ENCODE peak calls at places on chromosome 11, in four cellular contexts. One of them, this sample, is unnamed.

GRCh38 chr11:36023922-36024321 is 80.1 kb downstream of the LDLRAD3 start:
- DNase-seq in AG10803: peak
- DNase-seq in kidney epithelial cell: no peak
- DNase-seq in heart right ventricle: no peak
- DNase-seq in this sample: no peak

GRCh38 chr11:78801161-78801884 is 226.7 kb upstream of the NARS2 start:
- DNase-seq in AG10803: peak
- DNase-seq in kidney epithelial cell: peak
- DNase-seq in heart right ventricle: peak
- DNase-seq in this sample: peak

GRCh38 chr11:9276571-9276970 is 11.4 kb upstream of the DENND5A start:
- DNase-seq in AG10803: no peak
- DNase-seq in kidney epithelial cell: no peak
- DNase-seq in heart right ventricle: no peak
- DNase-seq in this sample: no peak

GRCh38 chr11:3375552-3375951 is 3.4 kb downstream of the ZNF195 start:
- DNase-seq in AG10803: peak
- DNase-seq in kidney epithelial cell: no peak
- DNase-seq in heart right ventricle: no peak
- DNase-seq in this sample: no peak

GRCh38 chr11:10605941-10606381 is 37.5 kb upstream of the LYVE1 start:
- DNase-seq in AG10803: peak
- DNase-seq in kidney epithelial cell: no peak
- DNase-seq in heart right ventricle: peak
- DNase-seq in this sample: peak

GRCh38 chr11:94325681-94326080 is 21.3 kb downstream of the IZUMO1R start:
- DNase-seq in AG10803: no peak
- DNase-seq in kidney epithelial cell: no peak
- DNase-seq in heart right ventricle: no peak
- DNase-seq in this sample: no peak

GRCh38 chr11:68342459-68343158 is 30.2 kb downstream of the LRP5 start:
- DNase-seq in AG10803: no peak
- DNase-seq in kidney epithelial cell: no peak
- DNase-seq in heart right ventricle: no peak
- DNase-seq in this sample: no peak

GRCh38 chr11:72668645-72669347 is 5.4 kb downstream of the PDE2A start:
- DNase-seq in AG10803: no peak
- DNase-seq in kidney epithelial cell: no peak
- DNase-seq in heart right ventricle: no peak
- DNase-seq in this sample: no peak

GRCh38 chr11:107825875-107826274 is 32.7 kb downstream of the SLC35F2 start:
- DNase-seq in AG10803: no peak
- DNase-seq in kidney epithelial cell: no peak
- DNase-seq in heart right ventricle: no peak
- DNase-seq in this sample: no peak

GRCh38 chr11:66289548-66290331 is 797 bp upstream of the YIF1A start:
- DNase-seq in AG10803: no peak
- DNase-seq in kidney epithelial cell: no peak
- DNase-seq in heart right ventricle: peak
- DNase-seq in this sample: no peak

GRCh38 chr11:70804174-70804855 is 406.0 kb downstream of the CTTN start:
- DNase-seq in AG10803: no peak
- DNase-seq in kidney epithelial cell: no peak
- DNase-seq in heart right ventricle: no peak
- DNase-seq in this sample: no peak

GRCh38 chr11:69862797-69863543 is 43.8 kb upstream of the FGF3 start:
- DNase-seq in AG10803: no peak
- DNase-seq in kidney epithelial cell: no peak
- DNase-seq in heart right ventricle: no peak
- DNase-seq in this sample: no peak

GRCh38 chr11:95556342-95557151 is 233.0 kb downstream of the FAM76B start:
- DNase-seq in AG10803: peak
- DNase-seq in kidney epithelial cell: no peak
- DNase-seq in heart right ventricle: no peak
- DNase-seq in this sample: no peak

GRCh38 chr11:23755769-23756168 is 741.1 kb upstream of the LUZP2 start:
- DNase-seq in AG10803: peak
- DNase-seq in kidney epithelial cell: no peak
- DNase-seq in heart right ventricle: no peak
- DNase-seq in this sample: no peak

GRCh38 chr11:71432761-71433647 is 15.2 kb downstream of the DHCR7 start:
- DNase-seq in AG10803: no peak
- DNase-seq in kidney epithelial cell: no peak
- DNase-seq in heart right ventricle: no peak
- DNase-seq in this sample: no peak

GRCh38 chr11:5004429-5005274 is 10.0 kb downstream of the OR51L1 start:
- DNase-seq in AG10803: peak
- DNase-seq in kidney epithelial cell: peak
- DNase-seq in heart right ventricle: peak
- DNase-seq in this sample: no peak

GRCh38 chr11:125935629-125936199 is 10.1 kb upstream of the VSIG10L2 start:
- DNase-seq in AG10803: peak
- DNase-seq in kidney epithelial cell: no peak
- DNase-seq in heart right ventricle: no peak
- DNase-seq in this sample: peak

GRCh38 chr11:68090706-68091105 is 30.5 kb downstream of the CHKA start:
- DNase-seq in AG10803: no peak
- DNase-seq in kidney epithelial cell: no peak
- DNase-seq in heart right ventricle: no peak
- DNase-seq in this sample: no peak

GRCh38 chr11:8341966-8342365 is 78.3 kb upstream of the LMO1 start:
- DNase-seq in AG10803: no peak
- DNase-seq in kidney epithelial cell: no peak
- DNase-seq in heart right ventricle: no peak
- DNase-seq in this sample: no peak

GRCh38 chr11:122696662-122697061 is 41.1 kb downstream of the UBASH3B start:
- DNase-seq in AG10803: no peak
- DNase-seq in kidney epithelial cell: no peak
- DNase-seq in heart right ventricle: no peak
- DNase-seq in this sample: no peak

GRCh38 chr11:832529-833113 is at the start of gene CD151:
- DNase-seq in AG10803: peak
- DNase-seq in kidney epithelial cell: no peak
- DNase-seq in heart right ventricle: no peak
- DNase-seq in this sample: no peak

GRCh38 chr11:76543006-76543703 is 98.3 kb downstream of the EMSY start:
- DNase-seq in AG10803: no peak
- DNase-seq in kidney epithelial cell: no peak
- DNase-seq in heart right ventricle: no peak
- DNase-seq in this sample: no peak

GRCh38 chr11:116719102-116719501 is 53.7 kb downstream of the BUD13 start:
- DNase-seq in AG10803: no peak
- DNase-seq in kidney epithelial cell: no peak
- DNase-seq in heart right ventricle: no peak
- DNase-seq in this sample: no peak

GRCh38 chr11:91209751-91210150 is 986.9 kb upstream of the CHORDC1 start:
- DNase-seq in AG10803: no peak
- DNase-seq in kidney epithelial cell: no peak
- DNase-seq in heart right ventricle: no peak
- DNase-seq in this sample: no peak

GRCh38 chr11:65316979-65317786 is 2.5 kb downstream of the CDC42EP2 start:
- DNase-seq in AG10803: peak
- DNase-seq in kidney epithelial cell: peak
- DNase-seq in heart right ventricle: peak
- DNase-seq in this sample: peak

GRCh38 chr11:19353287-19353686 is 112.5 kb upstream of the E2F8 start:
- DNase-seq in AG10803: no peak
- DNase-seq in kidney epithelial cell: no peak
- DNase-seq in heart right ventricle: no peak
- DNase-seq in this sample: no peak

GRCh38 chr11:41788177-41788576 is 328.7 kb upstream of the LRRC4C start:
- DNase-seq in AG10803: no peak
- DNase-seq in kidney epithelial cell: no peak
- DNase-seq in heart right ventricle: no peak
- DNase-seq in this sample: no peak

GRCh38 chr11:7303146-7303545 is 51.4 kb downstream of the SYT9 start:
- DNase-seq in AG10803: no peak
- DNase-seq in kidney epithelial cell: no peak
- DNase-seq in heart right ventricle: no peak
- DNase-seq in this sample: no peak

GRCh38 chr11:66888282-66888681 is 31.4 kb downstream of the LRFN4 start:
- DNase-seq in AG10803: no peak
- DNase-seq in kidney epithelial cell: no peak
- DNase-seq in heart right ventricle: no peak
- DNase-seq in this sample: no peak

GRCh38 chr11:57344826-57345225 is 6.7 kb downstream of the P2RX3 start:
- DNase-seq in AG10803: no peak
- DNase-seq in kidney epithelial cell: no peak
- DNase-seq in heart right ventricle: no peak
- DNase-seq in this sample: no peak

GRCh38 chr11:41935795-41936194 is 476.3 kb upstream of the LRRC4C start:
- DNase-seq in AG10803: no peak
- DNase-seq in kidney epithelial cell: no peak
- DNase-seq in heart right ventricle: no peak
- DNase-seq in this sample: no peak

GRCh38 chr11:63017306-63017974 is 1.8 kb upstream of the SLC22A8 start:
- DNase-seq in AG10803: no peak
- DNase-seq in kidney epithelial cell: no peak
- DNase-seq in heart right ventricle: no peak
- DNase-seq in this sample: peak

GRCh38 chr11:115663790-115664189 is 159.6 kb upstream of the CADM1 start:
- DNase-seq in AG10803: no peak
- DNase-seq in kidney epithelial cell: no peak
- DNase-seq in heart right ventricle: no peak
- DNase-seq in this sample: no peak

GRCh38 chr11:70623906-70624597 is 225.7 kb downstream of the CTTN start:
- DNase-seq in AG10803: no peak
- DNase-seq in kidney epithelial cell: no peak
- DNase-seq in heart right ventricle: no peak
- DNase-seq in this sample: no peak

GRCh38 chr11:131408011-131408640 is 37.7 kb downstream of the NTM start:
- DNase-seq in AG10803: peak
- DNase-seq in kidney epithelial cell: no peak
- DNase-seq in heart right ventricle: peak
- DNase-seq in this sample: no peak
- TF ChIP-seq CTCF in AG10803: peak
- TF ChIP-seq CTCF in kidney epithelial cell: peak
- TF ChIP-seq CTCF in heart right ventricle: peak
- TF ChIP-seq CTCF in this sample: peak

GRCh38 chr11:131893103-131893502 is 522.7 kb downstream of the NTM start:
- DNase-seq in AG10803: no peak
- DNase-seq in kidney epithelial cell: no peak
- DNase-seq in heart right ventricle: no peak
- DNase-seq in this sample: no peak
- H3K4me3 ChIP-seq in AG10803: no peak
- H3K4me3 ChIP-seq in kidney epithelial cell: no peak
- H3K4me3 ChIP-seq in heart right ventricle: no peak
- H3K4me3 ChIP-seq in this sample: no peak

GRCh38 chr11:26365284-26365683 is 33.4 kb downstream of the ANO3 start:
- DNase-seq in AG10803: no peak
- DNase-seq in kidney epithelial cell: no peak
- DNase-seq in heart right ventricle: no peak
- DNase-seq in this sample: no peak
- TF ChIP-seq CTCF in AG10803: no peak
- TF ChIP-seq CTCF in kidney epithelial cell: no peak
- TF ChIP-seq CTCF in heart right ventricle: no peak
- TF ChIP-seq CTCF in this sample: no peak

GRCh38 chr11:104872393-104872792 is 25.9 kb downstream of the CASP12 start:
- DNase-seq in AG10803: no peak
- DNase-seq in kidney epithelial cell: no peak
- DNase-seq in heart right ventricle: no peak
- DNase-seq in this sample: no peak

GRCh38 chr11:104879514-104880190 is 18.6 kb downstream of the CASP12 start:
- DNase-seq in AG10803: no peak
- DNase-seq in kidney epithelial cell: no peak
- DNase-seq in heart right ventricle: no peak
- DNase-seq in this sample: no peak

GRCh38 chr11:104873252-104873651 is 25.0 kb downstream of the CASP12 start:
- DNase-seq in AG10803: no peak
- DNase-seq in kidney epithelial cell: no peak
- DNase-seq in heart right ventricle: no peak
- DNase-seq in this sample: no peak

GRCh38 chr11:104876838-104877500 is 21.3 kb downstream of the CASP12 start:
- DNase-seq in AG10803: no peak
- DNase-seq in kidney epithelial cell: no peak
- DNase-seq in heart right ventricle: no peak
- DNase-seq in this sample: no peak

DNA sequence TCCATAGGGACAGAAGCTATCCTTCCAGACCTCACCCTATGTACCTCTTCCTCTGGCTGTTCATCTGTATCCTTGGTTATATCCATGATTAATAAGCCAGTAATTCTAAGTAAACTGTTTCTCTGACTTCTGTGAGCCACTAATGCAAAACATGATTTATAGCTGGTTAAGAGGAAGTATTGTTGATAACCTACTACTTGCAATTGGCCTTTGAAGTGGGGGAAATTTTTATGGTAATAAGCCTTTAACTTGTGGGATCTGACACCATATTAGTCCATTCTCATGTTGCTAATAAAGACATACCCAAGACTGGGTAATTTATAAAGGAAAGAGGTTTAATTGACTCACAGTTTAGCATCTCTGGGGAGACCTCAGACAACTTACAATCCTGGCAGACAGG is 21.9 kb downstream of the CASP12 start:
- DNase-seq in AG10803: no peak
- DNase-seq in kidney epithelial cell: no peak
- DNase-seq in heart right ventricle: no peak
- DNase-seq in this sample: no peak
- H3K4me3 ChIP-seq in AG10803: no peak
- H3K4me3 ChIP-seq in kidney epithelial cell: no peak
- H3K4me3 ChIP-seq in heart right ventricle: no peak
- H3K4me3 ChIP-seq in this sample: no peak

This sample was measured in sigmoid colon.